ENCODE peak calls at places on chromosomes 2 and 18, in seven cellular contexts. U is mesendoderm, W is neuronal stem cell, A is H9, L is IMR-90, S is trophoblast cell, J is mesenchymal stem cell. B is an unnamed sample.

GRCh38 chr2:120771111-120771555 is 35.5 kb downstream of the GLI2 start:
- DNase-seq in A (no peak), W (no peak), L (no peak), U (no peak), S (no peak), J (no peak), B (no peak)

GRCh38 chr18:51666717-51667320 is 469.3 kb upstream of the MEX3C start:
- DNase-seq in W (no peak), J (no peak), L (no peak), A (no peak), S (no peak), U (no peak), B (no peak)

GRCh38 chr2:134839649-134840048 is 1.2 kb downstream of the ACMSD start:
- DNase-seq in L (no peak), A (no peak), S (no peak), U (no peak), J (no peak), W (no peak), B (no peak)

GRCh38 chr2:14420851-14421250 is 211.7 kb upstream of the LRATD1 start:
- DNase-seq in J (no peak), U (no peak), S (peak), W (no peak), A (no peak), L (peak), B (no peak)

GRCh38 chr2:189022002-189022401 is 47.8 kb downstream of the COL3A1 start:
- DNase-seq in L (peak), W (no peak), U (no peak), J (peak), A (no peak), S (peak), B (no peak)

GRCh38 chr2:180742809-180743208 is 237.6 kb upstream of the UBE2E3 start:
- DNase-seq in L (peak), W (no peak), J (peak), S (no peak), A (no peak), U (peak), B (no peak)

GRCh38 chr2:146666336-146666735 is 1178.5 kb upstream of the ACVR2A start:
- DNase-seq in U (no peak), S (no peak), A (no peak), J (no peak), L (peak), W (no peak), B (no peak)

GRCh38 chr18:59109375-59109774 is 30.3 kb upstream of the SEC11C start:
- DNase-seq in J (no peak), S (no peak), A (no peak), L (no peak), W (peak), U (no peak), B (no peak)

GRCh38 chr2:227805578-227805977 is 8.1 kb upstream of the CCL20 start:
- DNase-seq in L (no peak), A (no peak), J (no peak), W (no peak), U (no peak), S (no peak), B (no peak)

GRCh38 chr2:120538691-120539420 is 192.9 kb downstream of the INHBB start:
- DNase-seq in U (no peak), S (no peak), L (no peak), A (no peak), J (no peak), W (no peak), B (no peak)

GRCh38 chr18:54946149-54946581 is 13.1 kb downstream of the CCDC68 start:
- DNase-seq in U (no peak), A (no peak), L (peak), J (peak), W (no peak), S (peak), B (no peak)

GRCh38 chr18:36493349-36494281 is 196.1 kb downstream of the FHOD3 start:
- DNase-seq in U (peak), A (peak), L (peak), W (no peak), S (peak), J (no peak), B (no peak)

GRCh38 chr18:79479761-79480161 is 84.0 kb downstream of the NFATC1 start:
- DNase-seq in W (no peak), J (no peak), L (no peak), A (no peak), U (no peak), S (no peak), B (no peak)

GRCh38 chr2:165745916-165746315 is 48.1 kb downstream of the GALNT3 start:
- DNase-seq in J (no peak), S (no peak), L (no peak), A (no peak), U (no peak), W (no peak), B (no peak)

GRCh38 chr2:48471048-48471474 is 58.9 kb upstream of the STON1 start:
- DNase-seq in W (peak), J (peak), L (peak), A (no peak), S (peak), U (peak), B (no peak)

GRCh38 chr18:62954341-62954740 is 239.0 kb downstream of the PHLPP1 start:
- DNase-seq in W (no peak), L (peak), J (no peak), U (no peak), S (no peak), A (no peak), B (no peak)

GRCh38 chr2:240822280-240822847 is 2.3 kb upstream of the KIF1A start:
- DNase-seq in J (no peak), U (no peak), S (no peak), A (no peak), W (no peak), L (no peak), B (no peak)

GRCh38 chr2:231711677-231712461 is 3.5 kb downstream of the PTMA start:
- DNase-seq in L (no peak), J (peak), W (no peak), S (peak), A (no peak), U (no peak), B (no peak)

GRCh38 chr18:80249217-80250093 is 2.1 kb upstream of the PARD6G start:
- DNase-seq in A (no peak), J (no peak), S (no peak), L (peak), W (no peak), U (no peak), B (no peak)

GRCh38 chr2:234916674-234917073 is 35.1 kb upstream of the SH3BP4 start:
- DNase-seq in A (no peak), J (no peak), L (no peak), S (no peak), W (no peak), U (no peak), B (no peak)

GRCh38 chr18:49704334-49704733 is 109.0 kb downstream of the ACAA2 start:
- DNase-seq in U (no peak), A (no peak), L (no peak), J (no peak), W (no peak), S (no peak), B (no peak)

GRCh38 chr2:144362401-144362800 is 157.5 kb downstream of the ZEB2 start:
- DNase-seq in U (no peak), A (no peak), J (no peak), L (peak), S (peak), W (no peak), B (no peak)

DNA sequence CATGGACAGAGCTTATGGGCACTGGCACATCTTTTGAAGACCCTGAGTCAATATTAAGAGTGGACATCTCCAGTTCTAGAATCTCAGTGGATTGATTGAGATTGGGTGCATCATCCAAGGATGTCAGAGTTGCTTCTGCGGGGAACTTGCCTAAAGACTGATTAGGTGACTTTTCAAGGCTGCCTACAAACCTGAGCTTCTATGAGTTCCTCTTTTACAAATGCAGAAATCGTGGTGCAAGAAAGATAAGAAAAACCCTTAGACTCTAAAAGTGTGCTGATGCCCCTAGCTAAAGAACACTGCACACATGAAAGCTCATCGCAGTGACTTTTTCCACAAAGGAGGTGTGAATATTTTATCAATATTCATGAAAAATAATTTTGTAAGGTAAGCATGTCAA is 86.8 kb upstream of the NEDD4L start:
- DNase-seq in S (no peak), L (no peak), U (no peak), J (no peak), A (no peak), W (no peak), B (no peak)
- H2BK5ac ChIP-seq in S (no peak), L (no peak), U (no peak), J (no peak), A (no peak), W (no peak), B (no peak)

DNA sequence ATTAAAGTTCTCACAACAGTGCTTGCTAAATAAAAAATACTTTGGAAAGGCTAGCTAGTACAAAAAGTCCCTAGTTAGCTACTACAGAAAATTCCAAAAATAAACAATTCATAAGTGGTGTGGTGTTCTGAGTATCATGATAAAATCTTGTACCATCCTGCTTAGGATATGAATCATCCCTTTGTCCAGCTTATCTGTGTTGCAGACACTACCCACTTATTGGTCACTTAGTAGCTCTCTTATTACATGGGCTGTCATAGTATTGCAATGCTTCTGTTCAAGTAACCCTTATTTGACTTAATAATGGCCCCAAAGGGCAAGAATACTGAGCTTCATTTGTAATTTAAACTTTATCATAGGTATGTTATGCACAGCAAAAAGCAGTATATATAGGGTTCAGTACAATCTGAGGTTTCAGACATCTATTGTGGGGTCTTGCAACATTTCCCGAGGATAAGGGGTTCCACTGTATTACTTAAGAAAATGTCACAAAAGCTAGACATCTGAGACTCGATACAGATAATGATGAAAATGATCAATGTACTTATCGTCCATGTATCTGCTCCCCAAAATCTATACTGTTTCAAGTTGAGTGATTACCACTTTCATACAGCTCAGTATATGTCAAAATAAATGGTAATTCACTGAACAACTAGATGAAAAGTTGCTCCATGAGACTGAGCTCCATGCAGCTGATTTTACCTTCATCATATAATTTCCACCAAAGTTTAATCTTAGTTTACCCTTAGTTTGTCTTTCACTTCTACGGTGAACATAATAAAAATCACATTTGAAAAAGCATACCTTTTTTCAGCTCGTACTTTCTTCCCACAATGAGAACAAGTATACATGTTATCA is 93.8 kb downstream of the C2orf74 start:
- DNase-seq in W (no peak), J (peak), A (no peak), U (no peak), L (peak), S (peak), B (no peak)
- H2BK5ac ChIP-seq in W (no peak), J (no peak), A (no peak), U (no peak), L (peak), S (no peak), B (no peak)

GRCh38 chr2:218638372-218638771 is 21.1 kb downstream of the ZNF142 start:
- DNase-seq in A (no peak), L (no peak), J (no peak), U (no peak), W (no peak), S (no peak), B (no peak)

GRCh38 chr2:218631837-218632236 is 24.1 kb downstream of the PLCD4 start:
- DNase-seq in W (no peak), J (no peak), U (no peak), S (no peak), A (no peak), L (peak), B (no peak)

GRCh38 chr2:218635719-218636118 is 23.7 kb downstream of the ZNF142 start:
- DNase-seq in L (no peak), J (no peak), S (no peak), A (no peak), U (peak), W (no peak), B (no peak)
- H2BK5ac ChIP-seq in L (no peak), J (no peak), S (no peak), A (no peak), U (no peak), W (no peak), B (no peak)

DNA sequence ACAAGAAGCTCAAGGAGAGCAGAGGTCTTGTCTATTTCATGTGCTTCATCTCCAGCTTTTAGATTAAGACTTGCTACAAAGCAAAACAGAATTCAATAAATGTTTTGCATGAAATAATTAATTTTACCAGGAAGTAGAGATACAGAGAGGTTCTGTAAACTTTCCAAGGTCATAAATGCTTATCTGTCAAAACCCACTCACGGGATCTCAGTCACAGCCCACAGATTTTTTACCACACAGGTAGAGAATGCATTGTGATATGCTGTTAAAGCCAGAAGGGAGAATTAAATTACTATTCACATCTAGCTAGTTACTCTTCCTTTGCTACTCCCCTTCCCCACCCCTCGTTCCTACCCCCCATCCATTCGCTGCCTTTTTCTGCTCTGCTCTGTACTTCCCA is 205.5 kb downstream of the DNAH7 start:
- DNase-seq in U (no peak), J (no peak), A (no peak), S (no peak), L (no peak), W (no peak), B (no peak)
- H2BK5ac ChIP-seq in U (no peak), J (no peak), A (no peak), S (no peak), L (no peak), W (no peak), B (no peak)

GRCh38 chr2:29910465-29910864 is 10.9 kb downstream of the ALK start:
- DNase-seq in U (no peak), W (no peak), L (no peak), A (no peak), S (peak), J (no peak), B (no peak)
- H2BK5ac ChIP-seq in U (no peak), W (no peak), L (no peak), A (no peak), S (no peak), J (no peak), B (no peak)

GRCh38 chr18:30177056-30177455 is 865.5 kb downstream of the DSC3 start:
- DNase-seq in J (peak), S (peak), W (no peak), A (no peak), U (peak), L (no peak), B (no peak)

GRCh38 chr18:30175061-30175574 is 867.4 kb downstream of the DSC3 start:
- DNase-seq in W (no peak), S (peak), A (no peak), L (no peak), J (no peak), U (no peak), B (no peak)

GRCh38 chr18:30175621-30176225 is 866.8 kb downstream of the DSC3 start:
- DNase-seq in W (no peak), J (no peak), A (no peak), L (no peak), S (peak), U (no peak), B (no peak)
- H2BK5ac ChIP-seq in W (no peak), J (peak), A (no peak), L (no peak), S (no peak), U (no peak), B (no peak)

GRCh38 chr18:24831871-24832665 is 371.6 kb downstream of the HRH4 start:
- DNase-seq in W (no peak), U (no peak), S (no peak), L (no peak), A (no peak), J (no peak), B (no peak)
- H2BK5ac ChIP-seq in W (no peak), U (no peak), S (no peak), L (no peak), A (no peak), J (no peak), B (no peak)

B was measured in H1.